ENCODE peak calls at places on chromosomes 4 and X, in five cellular contexts. N is activated T-helper 9 cell treated with anti-CD3 and anti-CD28 coated beads, Interleukin-2, amount 50 U/mL, for 16 hours; E is activated CD4-positive, alpha-beta T cell treated with anti-CD3 and anti-CD28 coated beads, Interleukin-2, amount 10 ng/mL, durations not matched to agents 7 days and 5 days; A is stimulated activated CD4-positive, alpha-beta T cell treated with anti-CD3 and anti-CD28 coated beads, Interleukin-1b, Interleukin-23, amount 100 ng/mL, for 4 hours; X is choroid plexus epithelial cell. Y is an unnamed sample.

GRCh38 chr4:3313556-3314228 is 20.9 kb downstream of the RGS12 start:
- DNase-seq in E (no peak), N (no peak), A (no peak), X (no peak), Y (no peak)

GRCh38 chr4:2729533-2729875 is 26.6 kb downstream of the TNIP2 start:
- DNase-seq in A (no peak), N (no peak), X (no peak), E (no peak), Y (no peak)

GRCh38 chrX:68433155-68433980 is at the start of gene OPHN1:
- DNase-seq in X (peak; percentile 77), E (no peak), N (no peak), A (no peak), Y (no peak)

GRCh38 chr4:80926446-80926845 is 104.1 kb upstream of the BMP3 start:
- DNase-seq in X (peak; percentile 20), N (no peak), E (no peak), A (no peak), Y (no peak)

GRCh38 chr4:181860668-181861067 is 382.5 kb upstream of the TENM3 start:
- DNase-seq in E (no peak), N (no peak), X (peak; percentile 61), A (no peak), Y (no peak)

GRCh38 chrX:5683996-5684395 is 544.7 kb downstream of the NLGN4X start:
- DNase-seq in E (no peak), N (no peak), A (no peak), X (no peak), Y (no peak)

GRCh38 chr4:110625593-110626292 is 2.9 kb upstream of the PITX2 start:
- DNase-seq in A (no peak), E (no peak), N (no peak), X (no peak), Y (no peak)

GRCh38 chr4:109879081-109879480 is 31.2 kb downstream of the LRIT3 start:
- DNase-seq in A (no peak), E (no peak), N (no peak), X (no peak), Y (no peak)

GRCh38 chr4:149553959-149554520 is 261.6 kb downstream of the IQCM start:
- DNase-seq in E (no peak), N (no peak), X (peak; percentile 10), A (no peak), Y (no peak)

Y was measured in activated T-cell treated with anti-CD3 and anti-CD28 coated beads for 4 hours.